ENCODE peak calls at places on chromosome 1, in six cellular contexts. N, O, E, T, R and S are unnamed samples. For H3K4me1, the result is how much of the 10 kb centered on the place peaks cover.

GRCh38 chr1:113579256-113580018 is 179.8 kb downstream of the PHTF1 start:
- DNase-seq in N (no peak), O (peak), E (no peak), T (no peak), R (no peak), S (no peak)

GRCh38 chr1:11571906-11572616 is 82.2 kb downstream of the FBXO2 start:
- DNase-seq in N (no peak), O (no peak), E (no peak), T (no peak), R (no peak), S (no peak)

GRCh38 chr1:61907102-61907501 is 164.8 kb downstream of the PATJ start:
- DNase-seq in N (no peak), O (no peak), E (no peak), T (no peak), R (no peak), S (no peak)

GRCh38 chr1:19078503-19078902 is 122.0 kb upstream of the IFFO2 start:
- DNase-seq in N (no peak), O (no peak), E (no peak), T (no peak), R (no peak), S (no peak)

GRCh38 chr1:54745274-54745673 is 19.0 kb downstream of the PARS2 start:
- DNase-seq in N (no peak), O (no peak), E (no peak), T (no peak), R (no peak), S (no peak)

GRCh38 chr1:158121604-158122254 is 59.0 kb upstream of the CD1D start:
- DNase-seq in N (peak), O (peak), E (no peak), T (peak), R (no peak), S (no peak)

GRCh38 chr1:173878251-173878650 is 10.1 kb downstream of the ZBTB37 start:
- DNase-seq in N (no peak), O (no peak), E (no peak), T (no peak), R (no peak), S (no peak)

GRCh38 chr1:22745675-22746585 is 35.3 kb downstream of the EPHB2 start:
- DNase-seq in N (peak), O (peak), E (no peak), T (no peak), R (no peak), S (no peak)

GRCh38 chr1:153616885-153617428 is 832 bp upstream of the S100A14 start:
- DNase-seq in N (no peak), O (no peak), E (no peak), T (no peak), R (peak), S (no peak)

GRCh38 chr1:33176362-33176850 is 5.4 kb downstream of the TRIM62 start:
- DNase-seq in N (no peak), O (peak), E (no peak), T (no peak), R (no peak), S (peak)

GRCh38 chr1:205492201-205492667 is 12.2 kb upstream of the CDK18 start:
- DNase-seq in N (no peak), O (no peak), E (no peak), T (no peak), R (no peak), S (no peak)

GRCh38 chr1:29052951-29053350 is 70.8 kb downstream of the TMEM200B start:
- DNase-seq in N (no peak), O (no peak), E (no peak), T (no peak), R (no peak), S (no peak)

GRCh38 chr1:54850082-54850730 is 36.8 kb downstream of the DHCR24 start:
- DNase-seq in N (no peak), O (peak), E (no peak), T (no peak), R (no peak), S (no peak)

GRCh38 chr1:108142773-108143394 is 57.3 kb downstream of the SLC25A24 start:
- DNase-seq in N (no peak), O (peak), E (no peak), T (no peak), R (no peak), S (no peak)

GRCh38 chr1:100354971-100355394 is 2.7 kb downstream of the CDC14A start:
- DNase-seq in N (no peak), O (peak), E (no peak), T (peak), R (peak), S (peak)

GRCh38 chr1:226027861-226028260 is 28.7 kb upstream of the SDE2 start:
- DNase-seq in N (no peak), O (no peak), E (no peak), T (no peak), R (no peak), S (no peak)

GRCh38 chr1:159594581-159594980 is 7.0 kb downstream of the APCS start:
- DNase-seq in N (no peak), O (no peak), E (no peak), T (no peak), R (no peak), S (no peak)

GRCh38 chr1:152870831-152871730 is 7.0 kb upstream of the SMCP start:
- DNase-seq in N (peak), O (peak), E (no peak), T (no peak), R (no peak), S (no peak)

GRCh38 chr1:57158660-57159059 is 192.8 kb upstream of the C8B start:
- DNase-seq in N (no peak), O (no peak), E (no peak), T (no peak), R (no peak), S (no peak)

GRCh38 chr1:39952359-39953110 is 2.4 kb upstream of the MFSD2A start:
- DNase-seq in N (no peak), O (no peak), E (no peak), T (no peak), R (no peak), S (no peak)

GRCh38 chr1:35808376-35809155 is 750 bp downstream of the AGO4 start:
- DNase-seq in N (peak), O (no peak), E (no peak), T (no peak), R (peak), S (no peak)

GRCh38 chr1:246569248-246570238 is 3.3 kb downstream of the CNST start:
- DNase-seq in N (no peak), O (peak), E (no peak), T (peak), R (no peak), S (no peak)

GRCh38 chr1:25253911-25254310 is 6.7 kb upstream of the RSRP1 start:
- DNase-seq in N (no peak), O (peak), E (no peak), T (no peak), R (no peak), S (no peak)

GRCh38 chr1:234997201-234998173 is 131.2 kb downstream of the TOMM20 start:
- DNase-seq in N (peak), O (peak), E (peak), T (no peak), R (peak), S (peak)

GRCh38 chr1:116351914-116352313 is 21.1 kb upstream of the ATP1A1 start:
- DNase-seq in N (no peak), O (no peak), E (no peak), T (no peak), R (no peak), S (no peak)

GRCh38 chr1:224521904-224522734 is 87.5 kb upstream of the WDR26 start:
- DNase-seq in N (no peak), O (no peak), E (no peak), T (no peak), R (no peak), S (no peak)

GRCh38 chr1:31482478-31483011 is 69.5 kb downstream of the SERINC2 start:
- DNase-seq in N (no peak), O (no peak), E (no peak), T (no peak), R (no peak), S (no peak)

GRCh38 chr1:23403038-23403336 is 21.6 kb downstream of the TCEA3 start:
- DNase-seq in N (peak), O (peak), E (no peak), T (no peak), R (no peak), S (no peak)

GRCh38 chr1:204924013-204924759 is 53.5 kb downstream of the NFASC start:
- DNase-seq in N (no peak), O (no peak), E (no peak), T (no peak), R (no peak), S (no peak)

GRCh38 chr1:222547260-222547614 is 667 bp downstream of the HHIPL2 start:
- DNase-seq in N (no peak), O (no peak), E (no peak), T (no peak), R (no peak), S (no peak)

GRCh38 chr1:206430031-206430983 is 40.0 kb upstream of the IKBKE start:
- DNase-seq in N (no peak), O (peak), E (no peak), T (no peak), R (no peak), S (no peak)

GRCh38 chr1:53110370-53111072 is 31.9 kb downstream of the SLC1A7 start:
- DNase-seq in N (no peak), O (peak), E (no peak), T (no peak), R (peak), S (no peak)

DNA sequence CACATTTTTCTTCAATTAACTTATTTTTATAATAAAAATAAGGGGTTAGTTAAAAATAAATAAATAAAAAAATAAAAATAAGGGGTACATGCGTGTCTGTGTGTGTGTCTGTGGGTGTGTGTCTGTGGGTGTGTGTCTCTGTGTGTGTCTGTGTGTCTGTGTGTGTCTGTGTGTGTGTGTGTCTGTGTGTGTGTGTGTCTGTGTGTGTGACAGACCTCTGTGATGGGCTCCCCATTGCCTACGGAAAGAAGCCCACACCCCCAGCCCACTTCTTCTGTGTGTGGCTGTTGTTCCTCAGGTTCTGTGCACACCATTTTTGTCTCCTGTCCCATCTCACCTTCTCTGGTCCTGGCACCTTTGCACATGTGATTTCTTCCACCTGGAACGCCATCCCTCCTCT is 9.9 kb downstream of the PHLDA3 start:
- DNase-seq in N (no peak), O (no peak), E (no peak), T (no peak), R (no peak), S (no peak)
- H3K4me1 ChIP-seq in N (half or more), O (under half), E (under half), T (under half), R (under half), S (under half)

GRCh38 chr1:231423648-231424047 is 1.6 kb upstream of the EGLN1 start:
- DNase-seq in N (peak), O (no peak), E (no peak), T (no peak), R (no peak), S (no peak)
- H3K4me3 ChIP-seq in N (peak), O (no peak), E (no peak), T (no peak), R (no peak), S (no peak)

GRCh38 chr1:63777965-63778880 is 4.4 kb downstream of the ROR1 start:
- DNase-seq in N (no peak), O (no peak), E (no peak), T (no peak), R (no peak), S (no peak)

GRCh38 chr1:63780541-63780940 is 6.7 kb downstream of the ROR1 start:
- DNase-seq in N (no peak), O (no peak), E (no peak), T (no peak), R (no peak), S (no peak)

GRCh38 chr1:63779872-63780271 is 6.1 kb downstream of the ROR1 start:
- DNase-seq in N (no peak), O (peak), E (no peak), T (no peak), R (no peak), S (no peak)

GRCh38 chr1:63777286-63777685 is 3.5 kb downstream of the ROR1 start:
- DNase-seq in N (no peak), O (no peak), E (no peak), T (no peak), R (no peak), S (no peak)

GRCh38 chr1:63779338-63779819 is 5.6 kb downstream of the ROR1 start:
- DNase-seq in N (no peak), O (peak), E (no peak), T (no peak), R (no peak), S (no peak)
- H3K27ac ChIP-seq in N (no peak), O (peak), E (peak), T (no peak), R (no peak), S (no peak)

DNA sequence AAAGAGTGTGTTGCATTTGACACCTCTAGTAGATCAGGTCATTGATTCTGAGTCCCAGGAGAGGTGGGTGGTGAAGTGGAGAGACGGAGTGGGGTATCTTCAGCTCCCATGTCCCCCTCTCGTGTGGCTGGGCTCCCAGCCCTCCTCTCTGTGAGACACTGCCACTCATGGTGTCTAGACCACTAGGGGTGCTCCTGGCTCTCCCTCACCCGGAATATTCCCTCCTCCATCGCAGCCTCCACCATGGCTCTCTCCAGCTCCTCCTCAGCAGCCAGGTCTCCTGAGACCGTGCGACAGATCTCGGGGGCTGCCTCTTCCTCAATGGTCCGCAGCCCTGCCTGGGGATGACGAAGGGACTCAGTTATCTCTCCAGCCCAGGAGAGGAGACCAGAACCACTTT is 20.6 kb upstream of the KIF21B start:
- DNase-seq in N (no peak), O (no peak), E (no peak), T (no peak), R (no peak), S (no peak)
- H3K4me1 ChIP-seq in N (under half), O (under half), E (under half), T (under half), R (under half), S (under half)

GRCh38 chr1:84996846-84997666 is at the start of gene MCOLN2:
- DNase-seq in N (peak), O (peak), E (no peak), T (peak), R (no peak), S (no peak)

GRCh38 chr1:84997667-84998600 is 1.0 kb upstream of the MCOLN2 start:
- DNase-seq in N (no peak), O (peak), E (no peak), T (no peak), R (no peak), S (no peak)

GRCh38 chr1:85001742-85002141 is 4.8 kb upstream of the MCOLN2 start:
- DNase-seq in N (no peak), O (no peak), E (no peak), T (no peak), R (no peak), S (no peak)

GRCh38 chr1:84995484-84996334 is 1.2 kb downstream of the MCOLN2 start:
- DNase-seq in N (no peak), O (no peak), E (no peak), T (no peak), R (no peak), S (no peak)

GRCh38 chr1:84998642-84999280 is 1.8 kb upstream of the MCOLN2 start:
- DNase-seq in N (no peak), O (peak), E (no peak), T (peak), R (no peak), S (no peak)
- H3K4me3 ChIP-seq in N (peak), O (no peak), E (no peak), T (peak), R (no peak), S (no peak)